ENCODE peak calls at places on chromosomes 1 and 21, in eight cellular contexts. U is brain microvascular endothelial cell, A is heart right ventricle, N is pancreas, V is colonic mucosa, J is transverse colon, H is mammary epithelial cell, T is psoas muscle. W is an unnamed sample.

GRCh38 chr1:95023399-95024050 is 49.2 kb downstream of the ALG14 start:
- DNase-seq in N (no peak), J (no peak), V (no peak), A (peak), H (peak), T (no peak), U (peak), W (peak)

GRCh38 chr1:56064705-56065104 is 514.7 kb downstream of the PLPP3 start:
- DNase-seq in T (no peak), U (peak), A (no peak), H (peak), J (no peak), N (no peak), V (no peak), W (peak)

GRCh38 chr1:227273557-227273956 is 44.7 kb downstream of the CDC42BPA start:
- DNase-seq in U (no peak), N (no peak), J (no peak), T (no peak), A (no peak), H (peak), V (peak), W (peak)

GRCh38 chr1:30120268-30121000 is 603.0 kb downstream of the MATN1 start:
- DNase-seq in V (no peak), U (no peak), A (peak), T (no peak), H (no peak), N (no peak), J (no peak), W (no peak)

GRCh38 chr1:226268421-226269124 is 40.4 kb downstream of the LIN9 start:
- DNase-seq in A (no peak), H (peak), J (no peak), N (no peak), U (no peak), V (no peak), T (no peak), W (peak)

GRCh38 chr1:179295356-179295755 is 1.8 kb downstream of the SOAT1 start:
- DNase-seq in V (no peak), T (no peak), J (no peak), A (no peak), H (no peak), N (no peak), U (no peak), W (no peak)

GRCh38 chr1:94792473-94792875 is 27.7 kb upstream of the SLC44A3 start:
- DNase-seq in H (peak), A (no peak), J (peak), T (no peak), N (no peak), U (peak), V (no peak), W (no peak)

GRCh38 chr1:162138107-162138506 is 68.6 kb downstream of the NOS1AP start:
- DNase-seq in V (no peak), U (no peak), J (no peak), T (no peak), A (no peak), N (no peak), H (no peak), W (no peak)

GRCh38 chr21:26846036-26846931 is 1.1 kb upstream of the ADAMTS1 start:
- DNase-seq in U (peak), A (peak), J (peak), H (peak), T (peak), V (peak), N (peak), W (peak)

GRCh38 chr1:16926491-16927195 is 4.9 kb downstream of the CROCC start:
- DNase-seq in V (no peak), J (no peak), T (peak), U (no peak), H (no peak), N (no peak), A (no peak), W (no peak)

GRCh38 chr1:177368255-177368654 is 197.5 kb downstream of the BRINP2 start:
- DNase-seq in N (no peak), H (peak), J (no peak), V (no peak), A (no peak), T (no peak), U (no peak), W (no peak)

GRCh38 chr1:40423264-40423642 is 27.0 kb upstream of the ZFP69B start:
- DNase-seq in T (no peak), J (peak), V (no peak), H (no peak), A (no peak), U (no peak), N (no peak), W (no peak)

GRCh38 chr1:43719063-43719462 is 11.7 kb downstream of the ST3GAL3 start:
- DNase-seq in N (no peak), J (no peak), U (no peak), T (no peak), A (no peak), V (no peak), H (no peak), W (no peak)

GRCh38 chr1:41319803-41320711 is 41.2 kb upstream of the FOXO6 start:
- DNase-seq in U (no peak), H (no peak), N (no peak), A (peak), J (no peak), V (no peak), T (peak), W (no peak)

GRCh38 chr1:212221801-212222200 is 63.4 kb upstream of the PPP2R5A start:
- DNase-seq in N (no peak), H (no peak), A (no peak), V (no peak), U (no peak), T (no peak), J (no peak), W (no peak)

GRCh38 chr1:183807549-183808168 is 2.7 kb downstream of the RGL1 start:
- DNase-seq in J (peak), V (no peak), N (no peak), A (no peak), T (no peak), U (peak), H (peak), W (no peak)

GRCh38 chr1:231935856-231936255 is 309.3 kb downstream of the DISC1 start:
- DNase-seq in A (no peak), N (no peak), T (no peak), V (no peak), H (no peak), U (no peak), J (no peak), W (no peak)

GRCh38 chr1:182181167-182181572 is 119.7 kb upstream of the ZNF648 start:
- DNase-seq in J (peak), N (no peak), T (no peak), U (no peak), V (peak), A (no peak), H (peak), W (peak)

GRCh38 chr1:46806196-46807020 is 7.6 kb downstream of the CYP4B1 start:
- DNase-seq in A (peak), U (no peak), V (no peak), J (no peak), T (peak), H (no peak), N (no peak), W (no peak)

GRCh38 chr1:115060501-115060900 is 28.8 kb downstream of the TSPAN2 start:
- DNase-seq in J (no peak), T (no peak), N (no peak), H (no peak), V (no peak), A (no peak), U (no peak), W (no peak)

GRCh38 chr1:170680428-170680827 is 16.5 kb downstream of the PRRX1 start:
- DNase-seq in N (no peak), A (no peak), H (no peak), V (no peak), J (no peak), T (no peak), U (peak), W (no peak)

GRCh38 chr1:9250586-9251381 is 16.2 kb downstream of the H6PD start:
- DNase-seq in N (no peak), J (no peak), H (no peak), T (peak), V (no peak), A (no peak), U (peak), W (no peak)

GRCh38 chr21:33940846-33941245 is 25.2 kb upstream of the ATP5PO start:
- DNase-seq in T (no peak), V (no peak), U (peak), A (no peak), H (no peak), J (no peak), N (no peak), W (no peak)

GRCh38 chr21:34126269-34126668 is 52.9 kb downstream of the MRPS6 start:
- DNase-seq in H (peak), V (no peak), N (no peak), U (no peak), T (no peak), A (no peak), J (no peak), W (peak)

DNA sequence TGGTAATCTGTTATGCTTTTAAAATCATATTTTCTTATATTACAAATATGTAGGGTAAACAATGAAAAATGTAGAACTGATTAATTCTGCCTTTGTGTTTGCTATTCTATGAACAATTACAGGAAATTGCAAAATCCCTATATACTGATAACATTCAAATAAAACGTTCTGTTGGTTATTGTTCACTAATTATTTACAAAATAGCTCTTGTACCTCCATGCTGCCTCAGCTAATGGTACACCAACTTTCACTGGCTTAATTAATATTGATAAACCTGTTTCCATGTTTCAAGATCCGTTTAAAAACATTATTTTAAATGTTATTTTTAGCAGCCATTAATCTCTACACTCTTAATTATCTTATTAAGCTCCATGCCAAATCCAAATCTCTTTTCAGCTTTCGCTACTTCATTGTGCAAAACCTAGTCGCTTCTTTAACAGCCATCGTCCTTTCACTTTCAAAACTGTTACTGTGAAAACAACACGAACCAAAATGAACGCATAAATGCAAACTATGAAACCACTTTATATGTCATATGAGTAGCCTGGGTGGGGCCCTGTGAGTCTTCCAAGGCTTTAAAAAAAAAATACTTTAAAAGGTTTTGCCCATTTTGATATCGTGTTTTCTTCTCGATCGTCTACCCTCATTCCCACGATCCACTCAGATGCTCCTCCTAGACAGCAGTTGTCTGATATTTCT is 807.0 kb downstream of the USP25 start:
- DNase-seq in H (peak), A (no peak), N (no peak), T (no peak), V (no peak), U (no peak), J (no peak), W (no peak)
- H3K27ac ChIP-seq in H (peak), A (peak), N (peak), T (peak), V (peak), U (no peak), J (no peak), W (no peak)

GRCh38 chr1:65200411-65200810 is 52.4 kb downstream of the AK4 start:
- DNase-seq in N (no peak), V (no peak), H (no peak), T (no peak), J (no peak), A (no peak), U (no peak), W (no peak)

GRCh38 chr1:65197636-65198035 is 49.6 kb downstream of the AK4 start:
- DNase-seq in V (no peak), U (no peak), J (no peak), H (no peak), T (no peak), A (no peak), N (no peak), W (no peak)

GRCh38 chr1:65195495-65196417 is 47.8 kb downstream of the AK4 start:
- DNase-seq in J (no peak), U (peak), N (no peak), H (no peak), A (peak), T (no peak), V (no peak), W (no peak)

GRCh38 chr1:65193129-65193528 is 45.1 kb downstream of the AK4 start:
- DNase-seq in J (no peak), T (no peak), H (no peak), N (no peak), V (no peak), U (no peak), A (no peak), W (no peak)

GRCh38 chr1:65198095-65198494 is 50.1 kb downstream of the AK4 start:
- DNase-seq in V (no peak), U (no peak), H (no peak), T (no peak), A (no peak), N (no peak), J (no peak), W (no peak)
- TF ChIP-seq CTCF in V (no peak), U (no peak), H (no peak), T (no peak), A (no peak), N (no peak), J (no peak), W (no peak)

DNA sequence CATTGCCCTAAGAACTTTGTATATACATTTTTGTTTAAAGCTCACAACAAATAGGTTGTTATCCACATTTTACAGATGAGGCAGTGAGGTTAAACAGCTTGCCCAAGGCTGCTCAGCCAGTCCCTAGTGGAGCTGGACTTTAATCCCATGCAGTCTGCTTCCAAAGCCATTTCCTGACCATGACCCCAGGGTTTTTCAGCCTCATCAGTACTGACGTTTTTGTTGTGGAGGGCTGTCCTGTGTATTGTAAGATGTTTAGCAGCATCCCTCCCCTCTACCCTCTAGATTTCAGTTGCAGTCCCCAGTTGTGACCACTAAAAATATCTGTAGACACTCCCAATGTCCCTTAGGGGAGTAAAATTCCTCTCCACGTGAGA is 30.3 kb upstream of the C1orf105 start:
- DNase-seq in U (no peak), J (no peak), T (no peak), N (no peak), H (no peak), A (peak), V (no peak), W (no peak)
- H3K27ac ChIP-seq in U (no peak), J (peak), T (peak), N (peak), H (no peak), A (peak), V (peak), W (no peak)

DNA sequence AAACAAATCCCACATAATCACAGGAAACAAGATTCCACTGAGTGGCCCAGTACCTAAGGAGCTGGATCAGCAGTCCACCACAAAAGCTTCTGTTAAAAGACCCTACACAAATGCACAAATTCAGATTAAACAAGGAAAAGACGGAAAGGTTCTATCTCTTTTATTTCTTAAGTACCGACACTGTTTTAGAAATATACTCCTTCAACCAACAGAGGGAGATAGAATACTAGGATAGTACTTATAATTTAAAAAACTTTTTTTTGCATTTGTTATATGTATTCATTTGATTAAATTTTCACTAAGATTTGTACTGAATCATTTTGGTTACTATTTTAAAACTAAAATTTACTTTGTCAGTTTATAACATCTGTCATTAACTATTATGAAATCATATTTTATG is 12.5 kb downstream of the CDC7 start:
- DNase-seq in J (no peak), U (no peak), T (no peak), H (no peak), A (no peak), V (no peak), N (no peak), W (no peak)
- TF ChIP-seq CTCF in J (peak), U (peak), T (peak), H (peak), A (peak), V (peak), N (no peak), W (peak)

GRCh38 chr1:2089051-2089450 is 38.8 kb downstream of the PRKCZ start:
- DNase-seq in N (no peak), H (no peak), U (no peak), J (no peak), V (no peak), T (no peak), A (no peak), W (no peak)
- H3K27ac ChIP-seq in N (no peak), H (no peak), U (no peak), J (peak), V (no peak), T (no peak), A (no peak), W (no peak)

GRCh38 chr1:6054596-6054995 is 8.9 kb downstream of the KCNAB2 start:
- DNase-seq in T (no peak), H (no peak), N (no peak), J (no peak), U (no peak), A (no peak), V (no peak), W (no peak)

GRCh38 chr1:6052543-6053205 is 7.0 kb downstream of the KCNAB2 start:
- DNase-seq in V (peak), N (peak), U (peak), A (peak), T (peak), H (peak), J (peak), W (peak)

GRCh38 chr1:6051423-6051822 is 5.7 kb downstream of the KCNAB2 start:
- DNase-seq in J (no peak), N (no peak), U (no peak), T (no peak), V (no peak), H (no peak), A (no peak), W (no peak)

GRCh38 chr1:6056549-6056948 is 10.9 kb downstream of the KCNAB2 start:
- DNase-seq in V (peak), N (no peak), H (no peak), A (peak), J (no peak), U (no peak), T (no peak), W (no peak)

DNA sequence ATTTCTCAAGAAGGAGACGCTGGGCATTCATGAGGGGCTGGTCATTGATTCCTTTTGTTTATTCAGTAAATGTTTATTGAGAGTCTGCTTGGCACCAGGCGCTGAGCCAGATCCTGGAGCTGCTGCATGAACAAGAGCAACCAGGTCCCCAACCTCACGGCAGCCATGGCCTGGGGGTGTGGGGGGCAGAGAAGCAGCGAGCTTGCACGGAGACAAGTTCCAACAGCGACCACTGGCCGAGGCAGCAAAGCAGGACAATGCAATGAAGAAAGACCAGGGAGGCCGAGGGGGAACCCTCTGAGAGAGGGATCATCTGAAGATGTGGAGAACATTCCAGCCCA is 7.5 kb downstream of the KCNAB2 start:
- DNase-seq in T (no peak), V (no peak), A (no peak), H (no peak), N (no peak), U (no peak), J (no peak), W (no peak)
- TF ChIP-seq CTCF in T (no peak), V (no peak), A (no peak), H (no peak), N (no peak), U (no peak), J (no peak), W (peak)

GRCh38 chr1:248918126-248918525 is 12.1 kb downstream of the PGBD2 start:
- DNase-seq in U (no peak), T (no peak), V (no peak), H (peak), N (no peak), A (no peak), J (no peak), W (no peak)
- H3K27ac ChIP-seq in U (no peak), T (no peak), V (no peak), H (no peak), N (no peak), A (no peak), J (no peak), W (no peak)

GRCh38 chr1:165078391-165078790 is 278.1 kb downstream of the LMX1A start:
- DNase-seq in J (no peak), V (no peak), H (no peak), T (no peak), U (no peak), A (no peak), N (no peak), W (no peak)

GRCh38 chr1:165073402-165074007 is 283.0 kb downstream of the LMX1A start:
- DNase-seq in A (no peak), H (peak), T (no peak), V (no peak), J (no peak), U (peak), N (no peak), W (peak)

GRCh38 chr1:165080253-165080896 is 276.1 kb downstream of the LMX1A start:
- DNase-seq in J (no peak), U (no peak), A (no peak), H (peak), N (no peak), V (no peak), T (no peak), W (no peak)

GRCh38 chr1:165070675-165071074 is 285.8 kb downstream of the LMX1A start:
- DNase-seq in T (no peak), A (no peak), J (no peak), N (no peak), H (no peak), U (no peak), V (no peak), W (no peak)

DNA sequence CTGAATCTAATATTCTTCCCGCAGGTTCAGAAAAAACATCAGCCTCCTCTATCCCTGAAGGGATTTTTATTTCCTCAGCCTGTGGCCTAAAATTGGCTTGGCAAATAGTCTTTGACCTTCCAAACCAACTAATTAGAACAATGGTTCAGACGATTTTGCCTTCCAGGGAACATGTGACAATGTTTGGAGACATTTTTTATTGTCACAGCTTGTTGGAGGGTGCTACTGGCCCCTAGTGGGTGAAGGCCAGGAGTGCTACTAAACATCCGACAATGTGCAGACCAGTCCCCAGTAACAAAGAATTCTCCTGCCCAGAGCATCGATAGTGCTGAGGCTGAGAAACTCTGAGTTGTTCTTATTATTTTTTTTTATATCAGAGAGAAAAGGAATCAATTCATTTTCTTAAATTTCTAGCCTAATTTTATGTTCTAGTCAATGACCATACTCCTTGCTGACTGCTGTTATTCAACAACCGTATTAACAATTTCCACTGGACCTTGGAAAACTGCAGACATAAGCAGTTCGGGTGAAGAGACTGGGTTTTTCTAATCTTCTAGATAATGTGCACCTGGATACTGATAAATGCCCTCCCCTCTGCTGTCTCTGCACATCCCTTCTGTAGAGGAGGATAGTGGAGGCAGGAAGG is 280.7 kb downstream of the LMX1A start:
- DNase-seq in A (no peak), N (no peak), T (no peak), V (no peak), H (no peak), J (no peak), U (peak), W (peak)
- TF ChIP-seq CTCF in A (peak), N (peak), T (peak), V (peak), H (peak), J (peak), U (peak), W (peak)